ENCODE peak calls at places on chromosomes 7 and 10, in eight cellular contexts. One of them, this sample, is unnamed.

GRCh38 chr10:29859521-29860130 is 199.8 kb downstream of the JCAD start:
- DNase-seq in keratinocyte: peak; percentile 42
- DNase-seq in cardiac muscle cell: no peak
- DNase-seq in psoas muscle: no peak
- DNase-seq in breast epithelium: no peak
- DNase-seq in A549: no peak
- DNase-seq in uterus: no peak
- DNase-seq in gastrocnemius medialis: no peak
- DNase-seq in this sample: no peak

GRCh38 chr10:66564341-66564740 is 361.5 kb upstream of the LRRTM3 start:
- DNase-seq in keratinocyte: no peak
- DNase-seq in cardiac muscle cell: no peak
- DNase-seq in psoas muscle: no peak
- DNase-seq in breast epithelium: no peak
- DNase-seq in A549: no peak
- DNase-seq in uterus: no peak
- DNase-seq in gastrocnemius medialis: no peak
- DNase-seq in this sample: no peak

GRCh38 chr10:109957092-109957797 is 33.9 kb upstream of the XPNPEP1 start:
- DNase-seq in keratinocyte: no peak
- DNase-seq in cardiac muscle cell: no peak
- DNase-seq in psoas muscle: no peak
- DNase-seq in breast epithelium: no peak
- DNase-seq in A549: no peak
- DNase-seq in uterus: no peak
- DNase-seq in gastrocnemius medialis: no peak
- DNase-seq in this sample: no peak

GRCh38 chr7:148704966-148705365 is 6.3 kb downstream of the CUL1 start:
- DNase-seq in keratinocyte: no peak
- DNase-seq in cardiac muscle cell: no peak
- DNase-seq in psoas muscle: no peak
- DNase-seq in breast epithelium: no peak
- DNase-seq in A549: no peak
- DNase-seq in uterus: no peak
- DNase-seq in gastrocnemius medialis: no peak
- DNase-seq in this sample: no peak

GRCh38 chr7:122010116-122010515 is 133.9 kb downstream of the AASS start:
- DNase-seq in keratinocyte: no peak
- DNase-seq in cardiac muscle cell: no peak
- DNase-seq in psoas muscle: no peak
- DNase-seq in breast epithelium: no peak
- DNase-seq in A549: no peak
- DNase-seq in uterus: no peak
- DNase-seq in gastrocnemius medialis: no peak
- DNase-seq in this sample: no peak

GRCh38 chr7:83005410-83005809 is 157.3 kb downstream of the PCLO start:
- DNase-seq in keratinocyte: no peak
- DNase-seq in cardiac muscle cell: peak; percentile 10
- DNase-seq in psoas muscle: no peak
- DNase-seq in breast epithelium: no peak
- DNase-seq in A549: no peak
- DNase-seq in uterus: no peak
- DNase-seq in gastrocnemius medialis: no peak
- DNase-seq in this sample: no peak

GRCh38 chr7:13258386-13258785 is 571.0 kb downstream of the ARL4A start:
- DNase-seq in keratinocyte: no peak
- DNase-seq in cardiac muscle cell: no peak
- DNase-seq in psoas muscle: no peak
- DNase-seq in breast epithelium: no peak
- DNase-seq in A549: no peak
- DNase-seq in uterus: no peak
- DNase-seq in gastrocnemius medialis: no peak
- DNase-seq in this sample: no peak

GRCh38 chr7:120949393-120949799 is 1.2 kb upstream of the ING3 start:
- DNase-seq in keratinocyte: no peak
- DNase-seq in cardiac muscle cell: no peak
- DNase-seq in psoas muscle: no peak
- DNase-seq in breast epithelium: no peak
- DNase-seq in A549: no peak
- DNase-seq in uterus: no peak
- DNase-seq in gastrocnemius medialis: no peak
- DNase-seq in this sample: no peak

GRCh38 chr7:116522247-116522646 is 2.6 kb upstream of the CAV1 start:
- DNase-seq in keratinocyte: no peak
- DNase-seq in cardiac muscle cell: peak; percentile 92
- DNase-seq in psoas muscle: no peak
- DNase-seq in breast epithelium: no peak
- DNase-seq in A549: no peak
- DNase-seq in uterus: no peak
- DNase-seq in gastrocnemius medialis: no peak
- DNase-seq in this sample: no peak

GRCh38 chr10:3773465-3774017 is 11.5 kb downstream of the KLF6 start:
- DNase-seq in keratinocyte: no peak
- DNase-seq in cardiac muscle cell: no peak
- DNase-seq in psoas muscle: no peak
- DNase-seq in breast epithelium: no peak
- DNase-seq in A549: no peak
- DNase-seq in uterus: no peak
- DNase-seq in gastrocnemius medialis: no peak
- DNase-seq in this sample: no peak

GRCh38 chr7:36084485-36085091 is 68.5 kb upstream of the EEPD1 start:
- DNase-seq in keratinocyte: no peak
- DNase-seq in cardiac muscle cell: peak; percentile 71
- DNase-seq in psoas muscle: peak; percentile 76
- DNase-seq in breast epithelium: no peak
- DNase-seq in A549: peak; percentile 53
- DNase-seq in uterus: peak; percentile 26
- DNase-seq in gastrocnemius medialis: peak; percentile 46
- DNase-seq in this sample: peak; percentile 62

GRCh38 chr7:41918597-41918996 is 215.7 kb upstream of the INHBA start:
- DNase-seq in keratinocyte: no peak
- DNase-seq in cardiac muscle cell: peak; percentile 58
- DNase-seq in psoas muscle: no peak
- DNase-seq in breast epithelium: no peak
- DNase-seq in A549: no peak
- DNase-seq in uterus: no peak
- DNase-seq in gastrocnemius medialis: no peak
- DNase-seq in this sample: no peak

GRCh38 chr10:6339891-6340290 is 137.2 kb downstream of the PFKFB3 start:
- DNase-seq in keratinocyte: no peak
- DNase-seq in cardiac muscle cell: no peak
- DNase-seq in psoas muscle: no peak
- DNase-seq in breast epithelium: no peak
- DNase-seq in A549: no peak
- DNase-seq in uterus: no peak
- DNase-seq in gastrocnemius medialis: no peak
- DNase-seq in this sample: no peak

GRCh38 chr10:69382382-69383117 is 34.2 kb downstream of the TACR2 start:
- DNase-seq in keratinocyte: peak; percentile 73
- DNase-seq in cardiac muscle cell: peak; percentile 90
- DNase-seq in psoas muscle: no peak
- DNase-seq in breast epithelium: no peak
- DNase-seq in A549: no peak
- DNase-seq in uterus: peak; percentile 73
- DNase-seq in gastrocnemius medialis: no peak
- DNase-seq in this sample: no peak

GRCh38 chr7:134366481-134366880 is 49.8 kb upstream of the SLC35B4 start:
- DNase-seq in keratinocyte: no peak
- DNase-seq in cardiac muscle cell: peak; percentile 58
- DNase-seq in psoas muscle: no peak
- DNase-seq in breast epithelium: no peak
- DNase-seq in A549: no peak
- DNase-seq in uterus: no peak
- DNase-seq in gastrocnemius medialis: no peak
- DNase-seq in this sample: no peak

GRCh38 chr7:63028376-63029206 is 970.1 kb upstream of the ZNF722 start:
- DNase-seq in keratinocyte: no peak
- DNase-seq in cardiac muscle cell: no peak
- DNase-seq in psoas muscle: no peak
- DNase-seq in breast epithelium: no peak
- DNase-seq in A549: no peak
- DNase-seq in uterus: no peak
- DNase-seq in gastrocnemius medialis: no peak
- DNase-seq in this sample: no peak

GRCh38 chr10:86443069-86443468 is 76.5 kb upstream of the GRID1 start:
- DNase-seq in keratinocyte: no peak
- DNase-seq in cardiac muscle cell: peak; percentile 41
- DNase-seq in psoas muscle: no peak
- DNase-seq in breast epithelium: no peak
- DNase-seq in A549: no peak
- DNase-seq in uterus: no peak
- DNase-seq in gastrocnemius medialis: no peak
- DNase-seq in this sample: no peak

GRCh38 chr10:89001024-89001423 is 10.4 kb downstream of the FAS start:
- DNase-seq in keratinocyte: no peak
- DNase-seq in cardiac muscle cell: no peak
- DNase-seq in psoas muscle: no peak
- DNase-seq in breast epithelium: no peak
- DNase-seq in A549: no peak
- DNase-seq in uterus: no peak
- DNase-seq in gastrocnemius medialis: no peak
- DNase-seq in this sample: no peak

GRCh38 chr10:88999629-89000028 is 9.0 kb downstream of the FAS start:
- DNase-seq in keratinocyte: no peak
- DNase-seq in cardiac muscle cell: peak; percentile 65
- DNase-seq in psoas muscle: no peak
- DNase-seq in breast epithelium: no peak
- DNase-seq in A549: no peak
- DNase-seq in uterus: no peak
- DNase-seq in gastrocnemius medialis: no peak
- DNase-seq in this sample: no peak

GRCh38 chr10:89002234-89002978 is 11.8 kb downstream of the FAS start:
- DNase-seq in keratinocyte: no peak
- DNase-seq in cardiac muscle cell: no peak
- DNase-seq in psoas muscle: no peak
- DNase-seq in breast epithelium: no peak
- DNase-seq in A549: no peak
- DNase-seq in uterus: no peak
- DNase-seq in gastrocnemius medialis: no peak
- DNase-seq in this sample: no peak

GRCh38 chr10:89003344-89003743 is 12.7 kb downstream of the FAS start:
- DNase-seq in keratinocyte: no peak
- DNase-seq in cardiac muscle cell: no peak
- DNase-seq in psoas muscle: no peak
- DNase-seq in breast epithelium: no peak
- DNase-seq in A549: no peak
- DNase-seq in uterus: no peak
- DNase-seq in gastrocnemius medialis: no peak
- DNase-seq in this sample: no peak

GRCh38 chr10:89001428-89002072 is 11.0 kb downstream of the FAS start:
- DNase-seq in keratinocyte: no peak
- DNase-seq in cardiac muscle cell: peak; percentile 60
- DNase-seq in psoas muscle: no peak
- DNase-seq in breast epithelium: no peak
- DNase-seq in A549: no peak
- DNase-seq in uterus: no peak
- DNase-seq in gastrocnemius medialis: no peak
- DNase-seq in this sample: no peak
- H3K27ac ChIP-seq in keratinocyte: no peak overlapping the region
- H3K27ac ChIP-seq in cardiac muscle cell: no peak overlapping the region
- H3K27ac ChIP-seq in psoas muscle: no peak overlapping the region
- H3K27ac ChIP-seq in breast epithelium: peak overlapping the region; percentile 80
- H3K27ac ChIP-seq in A549: no peak overlapping the region
- H3K27ac ChIP-seq in uterus: peak overlapping the region; percentile 99
- H3K27ac ChIP-seq in gastrocnemius medialis: no peak overlapping the region
- H3K27ac ChIP-seq in this sample: peak overlapping the region; percentile 1

DNA sequence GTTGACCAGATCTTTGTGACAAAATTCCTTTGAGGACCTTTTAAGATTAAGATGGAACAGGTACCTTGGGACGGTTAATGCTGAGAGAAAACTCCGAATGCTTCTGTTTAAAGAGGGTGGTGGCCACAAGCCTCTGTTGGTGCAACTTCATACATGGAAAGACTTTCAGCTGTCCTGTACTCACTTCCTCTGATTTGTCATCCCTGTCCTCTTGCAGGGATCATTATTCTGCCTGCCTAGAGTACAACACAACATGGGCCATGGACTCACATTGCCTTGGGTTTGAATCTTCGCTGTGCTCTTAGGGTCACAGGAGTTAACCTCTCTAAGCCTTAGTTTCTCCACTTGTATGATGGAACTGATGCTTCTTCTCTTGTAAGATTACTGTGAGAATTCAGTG is 75.1 kb downstream of the ENTPD1 start:
- DNase-seq in keratinocyte: no peak
- DNase-seq in cardiac muscle cell: no peak
- DNase-seq in psoas muscle: no peak
- DNase-seq in breast epithelium: no peak
- DNase-seq in A549: no peak
- DNase-seq in uterus: no peak
- DNase-seq in gastrocnemius medialis: no peak
- DNase-seq in this sample: no peak
- H3K4me3 ChIP-seq in keratinocyte: no peak overlapping the region
- H3K4me3 ChIP-seq in cardiac muscle cell: no peak overlapping the region
- H3K4me3 ChIP-seq in psoas muscle: no peak overlapping the region
- H3K4me3 ChIP-seq in breast epithelium: no peak overlapping the region
- H3K4me3 ChIP-seq in A549: no peak overlapping the region
- H3K4me3 ChIP-seq in uterus: no peak overlapping the region
- H3K4me3 ChIP-seq in gastrocnemius medialis: no peak overlapping the region
- H3K4me3 ChIP-seq in this sample: no peak overlapping the region

DNA sequence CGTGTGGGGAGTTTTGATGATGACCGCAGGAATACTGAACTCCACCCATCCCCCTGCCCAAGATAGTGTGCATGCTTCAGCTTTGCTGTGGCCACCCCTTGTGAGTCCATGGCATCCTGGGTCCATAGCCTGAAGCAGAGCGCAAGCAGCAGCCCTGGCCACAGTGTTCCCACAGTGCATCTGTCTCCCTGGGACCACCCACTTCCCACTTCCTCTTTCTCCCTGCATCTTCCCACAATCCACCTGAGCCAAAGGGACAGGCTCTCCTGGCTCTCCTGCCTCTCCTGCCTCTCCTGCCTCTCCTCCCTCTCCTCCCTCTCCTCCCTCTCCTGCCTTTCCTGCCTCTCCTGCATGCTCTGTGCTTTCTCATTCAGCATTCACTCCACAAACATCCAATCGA is 150.7 kb downstream of the PAXIP1 start:
- DNase-seq in keratinocyte: no peak
- DNase-seq in cardiac muscle cell: no peak
- DNase-seq in psoas muscle: no peak
- DNase-seq in breast epithelium: no peak
- DNase-seq in A549: no peak
- DNase-seq in uterus: no peak
- DNase-seq in gastrocnemius medialis: no peak
- DNase-seq in this sample: no peak
- TF ChIP-seq CTCF in keratinocyte: no peak
- TF ChIP-seq CTCF in cardiac muscle cell: no peak
- TF ChIP-seq CTCF in psoas muscle: no peak
- TF ChIP-seq CTCF in breast epithelium: no peak
- TF ChIP-seq CTCF in A549: no peak
- TF ChIP-seq CTCF in uterus: no peak
- TF ChIP-seq CTCF in gastrocnemius medialis: no peak
- TF ChIP-seq CTCF in this sample: no peak

DNA sequence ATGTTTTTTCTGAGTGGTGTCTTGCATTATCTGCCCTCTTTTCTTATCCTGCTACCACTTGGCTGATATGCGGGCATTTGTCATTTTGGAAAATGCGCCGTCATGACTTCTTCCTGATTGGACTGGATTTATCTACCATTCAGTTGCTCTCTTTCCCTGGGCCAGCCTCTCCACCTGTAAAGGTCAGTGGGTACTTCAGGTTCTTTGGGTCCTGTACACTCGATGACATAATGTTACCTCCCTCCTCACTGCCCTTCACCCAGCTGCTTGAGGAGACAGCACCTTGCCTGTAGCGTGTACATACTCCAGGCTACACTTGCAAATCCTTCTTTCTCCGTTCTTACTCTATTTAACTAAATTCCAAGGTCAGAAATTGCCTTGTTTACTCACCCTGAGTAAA is 83.7 kb downstream of the RBM33 start:
- DNase-seq in keratinocyte: no peak
- DNase-seq in cardiac muscle cell: no peak
- DNase-seq in psoas muscle: no peak
- DNase-seq in breast epithelium: no peak
- DNase-seq in A549: no peak
- DNase-seq in uterus: no peak
- DNase-seq in gastrocnemius medialis: no peak
- DNase-seq in this sample: no peak
- H3K27ac ChIP-seq in keratinocyte: no peak overlapping the region
- H3K27ac ChIP-seq in cardiac muscle cell: peak overlapping the region; percentile 44
- H3K27ac ChIP-seq in psoas muscle: no peak overlapping the region
- H3K27ac ChIP-seq in breast epithelium: no peak overlapping the region
- H3K27ac ChIP-seq in A549: no peak overlapping the region
- H3K27ac ChIP-seq in uterus: no peak overlapping the region
- H3K27ac ChIP-seq in gastrocnemius medialis: no peak overlapping the region
- H3K27ac ChIP-seq in this sample: no peak overlapping the region